ENCODE peak calls at places on chromosomes 12 and 14, in nine cellular contexts. One of them, this sample, is unnamed. For H3K36me3, the result is how much of the 10 kb centered on the place peaks cover.

GRCh38 chr14:79510659-79511058 is 700.6 kb downstream of the DIO2 start:
- DNase-seq in hepatocyte: no peak
- DNase-seq in left ventricle myocardium inferior: no peak
- DNase-seq in IMR-90: peak
- DNase-seq in BJ: peak
- DNase-seq in Panc1: no peak
- DNase-seq in endothelial cell of umbilical vein: no peak
- DNase-seq in cardiac muscle cell: peak
- DNase-seq in psoas muscle: no peak
- DNase-seq in this sample: peak

GRCh38 chr14:23590198-23590597 is 11.6 kb upstream of the JPH4 start:
- DNase-seq in BJ: no peak
- DNase-seq in endothelial cell of umbilical vein: no peak
- DNase-seq in left ventricle myocardium inferior: no peak
- DNase-seq in psoas muscle: no peak
- DNase-seq in Panc1: no peak
- DNase-seq in IMR-90: no peak
- DNase-seq in cardiac muscle cell: no peak
- DNase-seq in hepatocyte: no peak
- DNase-seq in this sample: no peak

GRCh38 chr12:124394462-124395128 is 99.7 kb downstream of the RFLNA start:
- DNase-seq in cardiac muscle cell: peak
- DNase-seq in hepatocyte: no peak
- DNase-seq in left ventricle myocardium inferior: no peak
- DNase-seq in psoas muscle: no peak
- DNase-seq in BJ: no peak
- DNase-seq in IMR-90: no peak
- DNase-seq in endothelial cell of umbilical vein: no peak
- DNase-seq in Panc1: no peak
- DNase-seq in this sample: no peak

GRCh38 chr12:66428261-66428660 is 126.0 kb downstream of the HELB start:
- DNase-seq in hepatocyte: no peak
- DNase-seq in BJ: no peak
- DNase-seq in endothelial cell of umbilical vein: no peak
- DNase-seq in cardiac muscle cell: no peak
- DNase-seq in psoas muscle: no peak
- DNase-seq in left ventricle myocardium inferior: no peak
- DNase-seq in IMR-90: no peak
- DNase-seq in Panc1: no peak
- DNase-seq in this sample: no peak

GRCh38 chr12:111327474-111327873 is 41.4 kb downstream of the PHETA1 start:
- DNase-seq in hepatocyte: no peak
- DNase-seq in endothelial cell of umbilical vein: no peak
- DNase-seq in IMR-90: no peak
- DNase-seq in BJ: no peak
- DNase-seq in left ventricle myocardium inferior: no peak
- DNase-seq in Panc1: no peak
- DNase-seq in psoas muscle: no peak
- DNase-seq in cardiac muscle cell: no peak
- DNase-seq in this sample: no peak

GRCh38 chr14:75155159-75155558 is 21.3 kb downstream of the TMED10 start:
- DNase-seq in BJ: no peak
- DNase-seq in Panc1: no peak
- DNase-seq in endothelial cell of umbilical vein: no peak
- DNase-seq in left ventricle myocardium inferior: no peak
- DNase-seq in cardiac muscle cell: no peak
- DNase-seq in psoas muscle: no peak
- DNase-seq in IMR-90: no peak
- DNase-seq in hepatocyte: no peak
- DNase-seq in this sample: no peak

GRCh38 chr12:122026706-122027328 is 5.1 kb downstream of the BCL7A start:
- DNase-seq in endothelial cell of umbilical vein: no peak
- DNase-seq in left ventricle myocardium inferior: no peak
- DNase-seq in IMR-90: no peak
- DNase-seq in Panc1: no peak
- DNase-seq in cardiac muscle cell: no peak
- DNase-seq in BJ: no peak
- DNase-seq in psoas muscle: no peak
- DNase-seq in hepatocyte: no peak
- DNase-seq in this sample: no peak

GRCh38 chr14:22986508-22987054 is 4.2 kb upstream of the AJUBA start:
- DNase-seq in left ventricle myocardium inferior: peak
- DNase-seq in psoas muscle: peak
- DNase-seq in Panc1: peak
- DNase-seq in endothelial cell of umbilical vein: peak
- DNase-seq in IMR-90: peak
- DNase-seq in cardiac muscle cell: peak
- DNase-seq in BJ: no peak
- DNase-seq in hepatocyte: peak
- DNase-seq in this sample: peak

GRCh38 chr14:99041820-99042174 is 230.2 kb downstream of the BCL11B start:
- DNase-seq in hepatocyte: no peak
- DNase-seq in psoas muscle: no peak
- DNase-seq in left ventricle myocardium inferior: no peak
- DNase-seq in cardiac muscle cell: no peak
- DNase-seq in Panc1: no peak
- DNase-seq in endothelial cell of umbilical vein: no peak
- DNase-seq in BJ: no peak
- DNase-seq in IMR-90: no peak
- DNase-seq in this sample: no peak

GRCh38 chr12:16950041-16950677 is 344.2 kb upstream of the LMO3 start:
- DNase-seq in left ventricle myocardium inferior: no peak
- DNase-seq in cardiac muscle cell: no peak
- DNase-seq in endothelial cell of umbilical vein: no peak
- DNase-seq in Panc1: no peak
- DNase-seq in IMR-90: no peak
- DNase-seq in hepatocyte: no peak
- DNase-seq in BJ: no peak
- DNase-seq in psoas muscle: no peak
- DNase-seq in this sample: no peak

GRCh38 chr12:104565606-104566243 is 109.0 kb downstream of the CHST11 start:
- DNase-seq in cardiac muscle cell: peak
- DNase-seq in psoas muscle: no peak
- DNase-seq in Panc1: no peak
- DNase-seq in IMR-90: peak
- DNase-seq in BJ: peak
- DNase-seq in endothelial cell of umbilical vein: no peak
- DNase-seq in left ventricle myocardium inferior: no peak
- DNase-seq in hepatocyte: no peak
- DNase-seq in this sample: no peak

GRCh38 chr12:112005419-112006395 is 7.3 kb downstream of the TMEM116 start:
- DNase-seq in endothelial cell of umbilical vein: no peak
- DNase-seq in left ventricle myocardium inferior: no peak
- DNase-seq in BJ: no peak
- DNase-seq in Panc1: no peak
- DNase-seq in cardiac muscle cell: peak
- DNase-seq in hepatocyte: peak
- DNase-seq in psoas muscle: no peak
- DNase-seq in IMR-90: peak
- DNase-seq in this sample: no peak

GRCh38 chr12:6116481-6117021 is 7.9 kb downstream of the VWF start:
- DNase-seq in IMR-90: peak
- DNase-seq in hepatocyte: no peak
- DNase-seq in BJ: no peak
- DNase-seq in cardiac muscle cell: peak
- DNase-seq in psoas muscle: peak
- DNase-seq in left ventricle myocardium inferior: no peak
- DNase-seq in endothelial cell of umbilical vein: peak
- DNase-seq in Panc1: no peak
- DNase-seq in this sample: peak

DNA sequence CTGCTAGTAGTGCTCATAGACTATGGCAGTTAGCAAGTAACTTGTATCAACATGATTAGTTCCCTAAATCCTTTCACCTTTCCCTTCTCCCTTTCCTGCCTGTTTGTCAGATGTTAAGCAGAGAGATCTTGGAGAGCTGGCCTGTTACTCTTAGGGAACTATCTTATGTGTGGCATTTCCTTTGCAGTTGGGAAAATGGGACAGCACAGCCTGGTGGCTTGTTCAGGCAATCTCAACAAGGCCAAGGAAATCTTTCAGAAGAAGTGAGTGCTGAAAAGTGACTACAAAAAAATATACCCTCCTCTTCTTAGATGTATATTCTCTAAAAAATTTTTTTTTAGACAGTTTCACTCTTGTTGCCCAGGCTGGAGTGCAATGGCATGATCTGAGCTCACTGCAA is 7.4 kb downstream of the PARP2 start:
- DNase-seq in hepatocyte: no peak
- DNase-seq in BJ: no peak
- DNase-seq in left ventricle myocardium inferior: no peak
- DNase-seq in endothelial cell of umbilical vein: peak
- DNase-seq in Panc1: no peak
- DNase-seq in IMR-90: peak
- DNase-seq in psoas muscle: no peak
- DNase-seq in cardiac muscle cell: peak
- DNase-seq in this sample: no peak
- H3K36me3 ChIP-seq in hepatocyte: under half
- H3K36me3 ChIP-seq in BJ: under half
- H3K36me3 ChIP-seq in left ventricle myocardium inferior: half or more
- H3K36me3 ChIP-seq in endothelial cell of umbilical vein: under half
- H3K36me3 ChIP-seq in Panc1: under half
- H3K36me3 ChIP-seq in IMR-90: under half
- H3K36me3 ChIP-seq in psoas muscle: under half
- H3K36me3 ChIP-seq in cardiac muscle cell: half or more
- H3K36me3 ChIP-seq in this sample: under half

DNA sequence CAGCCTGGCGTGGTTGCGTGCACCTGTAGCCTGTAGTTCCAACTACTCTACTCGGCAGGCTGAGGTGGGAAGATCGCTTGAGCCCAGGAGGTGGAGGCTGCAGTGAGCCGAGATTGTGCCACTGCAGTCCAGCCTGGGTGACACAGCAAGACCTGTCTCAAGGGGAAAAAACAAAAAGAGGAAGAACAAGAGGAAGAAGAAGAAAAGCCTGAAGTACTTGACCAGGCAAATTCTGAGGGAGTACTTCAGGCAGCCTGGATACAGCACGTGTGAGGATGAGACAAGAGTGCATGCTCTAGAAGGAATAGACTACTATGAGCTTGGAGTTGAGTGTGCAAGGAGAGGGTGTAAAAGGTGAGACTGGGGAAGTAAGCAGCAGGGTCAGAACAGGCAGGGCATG is 1.8 kb downstream of the GDF3 start:
- DNase-seq in cardiac muscle cell: no peak
- DNase-seq in left ventricle myocardium inferior: no peak
- DNase-seq in hepatocyte: no peak
- DNase-seq in endothelial cell of umbilical vein: no peak
- DNase-seq in BJ: no peak
- DNase-seq in IMR-90: no peak
- DNase-seq in Panc1: no peak
- DNase-seq in psoas muscle: no peak
- DNase-seq in this sample: no peak
- H3K4me3 ChIP-seq in cardiac muscle cell: no peak
- H3K4me3 ChIP-seq in left ventricle myocardium inferior: no peak
- H3K4me3 ChIP-seq in hepatocyte: no peak
- H3K4me3 ChIP-seq in endothelial cell of umbilical vein: no peak
- H3K4me3 ChIP-seq in BJ: no peak
- H3K4me3 ChIP-seq in IMR-90: no peak
- H3K4me3 ChIP-seq in Panc1: no peak
- H3K4me3 ChIP-seq in psoas muscle: no peak
- H3K4me3 ChIP-seq in this sample: no peak

GRCh38 chr12:115973066-115973465 is 304.4 kb downstream of the MED13L start:
- DNase-seq in cardiac muscle cell: peak
- DNase-seq in left ventricle myocardium inferior: no peak
- DNase-seq in IMR-90: peak
- DNase-seq in BJ: no peak
- DNase-seq in endothelial cell of umbilical vein: peak
- DNase-seq in psoas muscle: no peak
- DNase-seq in Panc1: no peak
- DNase-seq in hepatocyte: no peak
- DNase-seq in this sample: no peak

GRCh38 chr12:115972241-115972640 is 305.3 kb downstream of the MED13L start:
- DNase-seq in endothelial cell of umbilical vein: no peak
- DNase-seq in BJ: no peak
- DNase-seq in psoas muscle: no peak
- DNase-seq in IMR-90: no peak
- DNase-seq in cardiac muscle cell: no peak
- DNase-seq in Panc1: no peak
- DNase-seq in hepatocyte: no peak
- DNase-seq in left ventricle myocardium inferior: no peak
- DNase-seq in this sample: no peak

GRCh38 chr12:115979351-115979750 is 298.1 kb downstream of the MED13L start:
- DNase-seq in hepatocyte: no peak
- DNase-seq in endothelial cell of umbilical vein: no peak
- DNase-seq in Panc1: no peak
- DNase-seq in left ventricle myocardium inferior: no peak
- DNase-seq in psoas muscle: no peak
- DNase-seq in IMR-90: no peak
- DNase-seq in BJ: no peak
- DNase-seq in cardiac muscle cell: peak
- DNase-seq in this sample: no peak

GRCh38 chr12:115973968-115974765 is 303.3 kb downstream of the MED13L start:
- DNase-seq in Panc1: no peak
- DNase-seq in IMR-90: no peak
- DNase-seq in psoas muscle: no peak
- DNase-seq in endothelial cell of umbilical vein: peak
- DNase-seq in BJ: no peak
- DNase-seq in hepatocyte: no peak
- DNase-seq in cardiac muscle cell: no peak
- DNase-seq in left ventricle myocardium inferior: no peak
- DNase-seq in this sample: no peak

GRCh38 chr12:115975411-115975810 is 302.1 kb downstream of the MED13L start:
- DNase-seq in Panc1: no peak
- DNase-seq in BJ: no peak
- DNase-seq in cardiac muscle cell: no peak
- DNase-seq in left ventricle myocardium inferior: no peak
- DNase-seq in psoas muscle: no peak
- DNase-seq in hepatocyte: no peak
- DNase-seq in endothelial cell of umbilical vein: no peak
- DNase-seq in IMR-90: no peak
- DNase-seq in this sample: no peak
- H3K36me3 ChIP-seq in Panc1: under half
- H3K36me3 ChIP-seq in BJ: under half
- H3K36me3 ChIP-seq in cardiac muscle cell: under half
- H3K36me3 ChIP-seq in left ventricle myocardium inferior: half or more
- H3K36me3 ChIP-seq in psoas muscle: under half
- H3K36me3 ChIP-seq in hepatocyte: under half
- H3K36me3 ChIP-seq in endothelial cell of umbilical vein: under half
- H3K36me3 ChIP-seq in IMR-90: under half
- H3K36me3 ChIP-seq in this sample: under half

DNA sequence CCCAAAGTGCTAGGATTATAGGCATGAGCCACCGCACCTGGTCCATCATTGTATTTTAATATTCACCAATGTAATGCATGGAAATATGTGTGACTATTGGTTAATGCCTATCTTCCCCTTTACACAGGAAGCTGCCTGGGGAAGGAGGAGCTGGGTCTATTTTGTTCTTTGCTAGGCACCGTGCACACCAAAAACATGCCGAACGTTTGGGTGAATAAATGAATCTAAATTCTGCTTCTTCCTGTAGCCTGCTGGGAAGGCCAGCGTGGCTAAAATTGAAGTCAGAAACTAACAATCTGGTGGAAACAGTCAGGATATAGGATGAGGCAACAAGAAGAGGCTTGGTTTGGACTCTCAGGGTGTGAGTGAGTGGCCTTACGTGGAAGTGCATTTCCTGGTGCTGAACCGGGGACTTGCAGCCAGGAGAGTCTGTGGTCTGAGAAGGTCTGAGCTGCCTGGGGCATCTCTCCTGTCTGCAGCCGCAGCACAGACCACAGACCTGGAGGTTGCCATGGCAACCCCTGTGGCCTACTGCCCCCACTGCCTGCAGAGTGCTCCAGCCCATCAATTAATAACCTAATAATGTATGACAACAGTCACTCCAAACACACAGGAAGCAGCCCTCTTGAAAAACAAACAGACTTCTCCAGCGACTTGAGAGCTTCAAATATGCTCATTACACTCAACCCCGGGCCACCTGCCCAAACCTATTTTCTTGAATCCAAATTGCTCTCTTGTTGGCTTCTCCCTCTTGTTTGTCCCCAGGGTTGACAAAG is 5.5 kb upstream of the GPR68 start:
- DNase-seq in psoas muscle: no peak
- DNase-seq in endothelial cell of umbilical vein: no peak
- DNase-seq in IMR-90: no peak
- DNase-seq in Panc1: no peak
- DNase-seq in BJ: no peak
- DNase-seq in left ventricle myocardium inferior: no peak
- DNase-seq in hepatocyte: peak
- DNase-seq in cardiac muscle cell: no peak
- DNase-seq in this sample: no peak
- H3K4me3 ChIP-seq in psoas muscle: no peak
- H3K4me3 ChIP-seq in endothelial cell of umbilical vein: no peak
- H3K4me3 ChIP-seq in IMR-90: no peak
- H3K4me3 ChIP-seq in Panc1: no peak
- H3K4me3 ChIP-seq in BJ: no peak
- H3K4me3 ChIP-seq in left ventricle myocardium inferior: no peak
- H3K4me3 ChIP-seq in hepatocyte: no peak
- H3K4me3 ChIP-seq in cardiac muscle cell: no peak
- H3K4me3 ChIP-seq in this sample: no peak